ENCODE peak calls at places on chromosomes 5 and 9, in five cellular contexts. T, G, Y, D and K are unnamed samples.

GRCh38 chr9:94697972-94698581 is 28.4 kb upstream of the AOPEP start:
- ATAC-seq in T (no peak), Y (no peak), G (no peak), D (no peak), K (no peak)

GRCh38 chr5:146345578-146346366 is 7.1 kb downstream of the POU4F3 start:
- ATAC-seq in G (peak), T (no peak), Y (no peak), D (no peak), K (no peak)

GRCh38 chr9:22119537-22120167 is 110.5 kb upstream of the CDKN2B start:
- ATAC-seq in G (peak), T (no peak), Y (peak), D (no peak), K (peak)

GRCh38 chr5:128537306-128537998 is 593 bp downstream of the FBN2 start:
- ATAC-seq in T (no peak), D (no peak), Y (peak), G (no peak), K (no peak)

GRCh38 chr5:76972670-76973069 is 19.8 kb downstream of the CRHBP start:
- ATAC-seq in G (no peak), D (no peak), Y (no peak), T (no peak), K (no peak)

GRCh38 chr5:139181835-139182452 is 16.2 kb downstream of the SIL1 start:
- ATAC-seq in Y (no peak), D (no peak), T (no peak), G (no peak), K (no peak)

GRCh38 chr5:127934791-127935256 is 148.7 kb upstream of the SLC12A2 start:
- ATAC-seq in Y (no peak), D (no peak), G (no peak), T (no peak), K (no peak)

GRCh38 chr5:36374275-36374862 is 72.7 kb upstream of the RANBP3L start:
- ATAC-seq in D (no peak), Y (no peak), T (no peak), G (no peak), K (no peak)

GRCh38 chr9:109640232-109641078 is 139.5 kb upstream of the PALM2AKAP2 start:
- ATAC-seq in G (peak), T (no peak), D (peak), Y (peak), K (no peak)

GRCh38 chr5:102231693-102232619 is 64.1 kb downstream of the SLCO4C1 start:
- ATAC-seq in T (peak), G (no peak), Y (no peak), D (no peak), K (peak)

GRCh38 chr5:138967806-138968448 is 92.8 kb upstream of the LRRTM2 start:
- ATAC-seq in T (no peak), Y (peak), G (no peak), D (no peak), K (no peak)

GRCh38 chr5:94746731-94747124 is 128.3 kb downstream of the SLF1 start:
- ATAC-seq in G (no peak), T (no peak), Y (no peak), D (peak), K (no peak)

GRCh38 chr5:945691-946541 is 53.2 kb downstream of the TRIP13 start:
- ATAC-seq in Y (no peak), D (no peak), G (no peak), T (no peak), K (no peak)

GRCh38 chr5:61417345-61417744 is 85.3 kb downstream of the ZSWIM6 start:
- ATAC-seq in Y (no peak), G (no peak), T (no peak), D (no peak), K (no peak)

GRCh38 chr9:34665381-34666250 is 3.2 kb upstream of the CCL27 start:
- ATAC-seq in Y (peak), D (peak), G (peak), T (peak), K (peak)

GRCh38 chr5:5318426-5319205 is 103.9 kb upstream of the ICE1 start:
- ATAC-seq in Y (no peak), D (no peak), T (no peak), G (no peak), K (no peak)

GRCh38 chr5:128965011-128965637 is at the start of gene SLC27A6:
- ATAC-seq in Y (peak), T (no peak), D (no peak), G (no peak), K (peak)

GRCh38 chr5:6746244-6746643 is 33.0 kb downstream of the TENT4A start:
- ATAC-seq in T (no peak), G (no peak), D (no peak), Y (no peak), K (no peak)

GRCh38 chr5:78268361-78268760 is 26.1 kb downstream of the AP3B1 start:
- ATAC-seq in T (no peak), G (no peak), D (no peak), Y (peak), K (no peak)

GRCh38 chr9:99406939-99407338 is 184.9 kb downstream of the SEC61B start:
- ATAC-seq in Y (peak), G (no peak), D (no peak), T (no peak), K (no peak)

GRCh38 chr9:38423939-38424843 is at the start of gene IGFBPL1:
- ATAC-seq in T (no peak), G (peak), D (no peak), Y (peak), K (peak)

GRCh38 chr9:134828892-134829291 is 51.7 kb upstream of the FCN2 start:
- ATAC-seq in G (no peak), D (no peak), T (no peak), Y (no peak), K (no peak)

GRCh38 chr5:137207023-137207760 is 291.9 kb downstream of the SPOCK1 start:
- ATAC-seq in Y (peak), G (no peak), D (no peak), T (no peak), K (no peak)

GRCh38 chr5:35313296-35313695 is 83.0 kb upstream of the PRLR start:
- ATAC-seq in G (no peak), Y (no peak), T (no peak), D (no peak), K (no peak)

GRCh38 chr5:41748631-41749030 is 121.6 kb downstream of the OXCT1 start:
- ATAC-seq in T (no peak), D (no peak), G (peak), Y (no peak), K (peak)

GRCh38 chr5:178589180-178590140 is 733 bp downstream of the COL23A1 start:
- ATAC-seq in Y (peak), G (peak), T (no peak), D (no peak), K (peak)

GRCh38 chr5:90876366-90876765 is 317.8 kb downstream of the ADGRV1 start:
- ATAC-seq in G (no peak), T (no peak), D (no peak), Y (no peak), K (no peak)

GRCh38 chr5:79269733-79270166 is 33.8 kb downstream of the JMY start:
- ATAC-seq in G (no peak), D (no peak), Y (no peak), T (no peak), K (no peak)

GRCh38 chr5:95861221-95861857 is 38.8 kb upstream of the GLRX start:
- ATAC-seq in T (no peak), D (no peak), G (no peak), Y (peak), K (no peak)

GRCh38 chr5:8525835-8526234 is 656.9 kb downstream of the MTRR start:
- ATAC-seq in G (no peak), T (no peak), Y (no peak), D (no peak), K (no peak)

GRCh38 chr5:82312373-82312856 is 34.3 kb upstream of the RPS23 start:
- ATAC-seq in Y (peak), D (no peak), G (peak), T (no peak), K (peak)